ENCODE peak calls at places on chromosomes 2 and 18, in four cellular contexts. C is IMR-90; P is CD4-positive, alpha-beta memory T cell; M is CD8-positive, alpha-beta memory T cell. N is an unnamed sample. For H3K27me3 and H3K4me1, the result is how much of the 10 kb centered on the place peaks cover.

GRCh38 chr2:54704688-54705605 is 18.5 kb upstream of the EML6 start:
- DNase-seq in C (peak), P (no peak), M (no peak), N (peak)

GRCh38 chr18:48938827-48939367 is 11.9 kb downstream of the SMAD7 start:
- DNase-seq in C (no peak), M (peak), P (peak), N (no peak)

GRCh38 chr2:76953733-76954347 is 568.3 kb downstream of the LRRTM4 start:
- DNase-seq in M (no peak), C (peak), P (no peak), N (no peak)

GRCh38 chr18:55775972-55776371 is 188.0 kb upstream of the TCF4 start:
- DNase-seq in C (no peak), P (no peak), M (no peak), N (no peak)

GRCh38 chr2:137957033-137957432 is 7.2 kb upstream of the HNMT start:
- DNase-seq in M (no peak), C (peak), P (no peak), N (no peak)

GRCh38 chr2:73920577-73921545 is 5.8 kb upstream of the DGUOK start:
- DNase-seq in P (no peak), C (peak), M (peak), N (peak)

GRCh38 chr2:54432181-54433020 is 23.7 kb upstream of the SPTBN1 start:
- DNase-seq in C (no peak), M (no peak), P (no peak), N (no peak)

GRCh38 chr2:113228991-113229716 is 49.6 kb downstream of the PAX8 start:
- DNase-seq in C (no peak), P (no peak), M (no peak), N (no peak)

GRCh38 chr2:7517851-7518250 is 600.6 kb downstream of the RNF144A start:
- DNase-seq in C (no peak), P (no peak), M (no peak), N (no peak)

GRCh38 chr2:68853035-68853434 is 18.2 kb downstream of the BMP10 start:
- DNase-seq in M (no peak), P (no peak), C (peak), N (no peak)

GRCh38 chr2:240375024-240375645 is 60.3 kb upstream of the GPC1 start:
- DNase-seq in P (no peak), M (no peak), C (no peak), N (no peak)

GRCh38 chr2:26674002-26674751 is 18.3 kb upstream of the KCNK3 start:
- DNase-seq in C (no peak), P (no peak), M (no peak), N (no peak)

GRCh38 chr2:40199758-40200157 is 252.1 kb downstream of the SLC8A1 start:
- DNase-seq in M (no peak), P (no peak), C (peak), N (no peak)

GRCh38 chr2:162487816-162488215 is 143.9 kb downstream of the GCA start:
- DNase-seq in M (no peak), C (no peak), P (no peak), N (no peak)

GRCh38 chr18:51132256-51132935 is 65.1 kb downstream of the MEX3C start:
- DNase-seq in P (no peak), C (no peak), M (no peak), N (no peak)

GRCh38 chr18:48833701-48834394 is 116.9 kb downstream of the SMAD7 start:
- DNase-seq in P (peak), M (peak), C (peak), N (peak)

GRCh38 chr2:174748948-174749347 is 15.3 kb downstream of the CHRNA1 start:
- DNase-seq in M (peak), P (peak), C (peak), N (peak)

GRCh38 chr18:62080172-62080571 is 106.7 kb downstream of the PIGN start:
- DNase-seq in M (no peak), C (no peak), P (no peak), N (no peak)

GRCh38 chr2:32379352-32379751 is 22.5 kb downstream of the BIRC6 start:
- DNase-seq in P (no peak), C (no peak), M (no peak), N (no peak)

GRCh38 chr18:13513015-13513414 is 213.3 kb downstream of the FAM210A start:
- DNase-seq in C (no peak), P (no peak), M (no peak), N (no peak)

GRCh38 chr18:8882632-8883408 is 177.5 kb downstream of the MTCL1 start:
- DNase-seq in P (no peak), M (no peak), C (no peak), N (no peak)

GRCh38 chr2:100011272-100011711 is 131.1 kb downstream of the AFF3 start:
- DNase-seq in M (no peak), P (no peak), C (peak), N (no peak)

GRCh38 chr2:1922402-1923025 is 178.2 kb upstream of the PXDN start:
- DNase-seq in C (no peak), P (no peak), M (no peak), N (no peak)

GRCh38 chr18:48729421-48729820 is 190.6 kb downstream of the CTIF start:
- DNase-seq in M (no peak), P (no peak), C (peak), N (no peak)

GRCh38 chr2:164719996-164720941 is 99.0 kb upstream of the GRB14 start:
- DNase-seq in C (peak), P (no peak), M (no peak), N (no peak)

GRCh38 chr2:118836411-118836930 is 11.0 kb downstream of the EN1 start:
- DNase-seq in C (no peak), P (no peak), M (no peak), N (no peak)
- H3K4me3 ChIP-seq in C (no peak), P (no peak), M (no peak), N (no peak)

GRCh38 chr2:120012363-120012762 is 514 bp upstream of the EPB41L5 start:
- DNase-seq in C (no peak), P (no peak), M (no peak), N (no peak)
- H3K27me3 ChIP-seq in C (under half), P (under half), M (under half), N (under half)

GRCh38 chr2:198825534-198825933 is 632.2 kb downstream of the SATB2 start:
- DNase-seq in M (no peak), P (no peak), C (no peak), N (no peak)
- H3K4me1 ChIP-seq in M (under half), P (under half), C (under half), N (under half)

DNA sequence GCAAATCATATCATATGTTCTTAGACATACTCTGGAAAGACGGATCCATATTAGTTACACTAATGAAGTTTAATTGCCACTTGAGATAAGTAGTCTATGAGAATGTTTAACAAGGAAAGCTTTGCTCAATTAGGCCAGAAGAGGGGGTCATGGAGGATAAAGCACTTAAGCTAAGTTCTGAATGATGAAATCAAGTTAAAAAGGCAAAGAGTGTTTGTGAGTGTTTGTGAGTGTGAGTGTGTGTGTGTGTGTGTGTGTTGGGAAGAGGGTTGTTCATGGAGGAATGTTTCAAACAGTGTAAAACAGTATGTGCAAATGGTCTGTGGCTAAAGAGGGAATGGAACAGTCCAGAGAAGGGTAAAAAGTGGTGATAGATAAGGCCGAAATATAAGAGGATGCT is 360.9 kb downstream of the ERBB4 start:
- DNase-seq in M (no peak), P (no peak), C (peak), N (no peak)
- H3K4me3 ChIP-seq in M (no peak), P (no peak), C (no peak), N (no peak)

GRCh38 chr2:105176429-105176828 is 65.1 kb upstream of the GPR45 start:
- DNase-seq in C (no peak), M (no peak), P (no peak), N (no peak)
- H3K27me3 ChIP-seq in C (under half), M (under half), P (under half), N (under half)

DNA sequence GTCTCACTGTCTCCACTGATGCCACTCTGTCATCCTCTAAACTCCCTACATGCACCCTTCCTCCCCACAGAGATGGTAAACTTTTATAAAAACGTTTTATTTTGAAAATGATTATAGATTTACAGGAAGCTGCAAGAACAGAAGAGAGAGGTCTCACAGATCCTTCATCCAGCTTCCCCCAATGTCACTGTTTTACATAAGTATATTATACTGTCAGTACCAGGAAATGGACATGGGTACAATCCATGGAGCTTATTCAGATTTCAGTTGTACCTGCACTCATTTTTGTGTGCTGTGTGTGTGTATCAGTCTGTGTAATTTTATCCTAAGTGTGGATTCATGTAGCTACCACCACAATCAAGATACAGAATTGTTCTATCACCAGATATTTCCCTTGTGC is 46.7 kb upstream of the FOXI3 start:
- DNase-seq in P (no peak), M (no peak), C (no peak), N (no peak)
- H3K4me1 ChIP-seq in P (under half), M (under half), C (under half), N (under half)

GRCh38 chr2:142952793-142953192 is 75.3 kb downstream of the KYNU start:
- DNase-seq in M (no peak), C (no peak), P (no peak), N (no peak)

GRCh38 chr2:142946941-142947340 is 69.5 kb downstream of the KYNU start:
- DNase-seq in P (no peak), C (peak), M (no peak), N (no peak)

GRCh38 chr2:142951190-142952007 is 73.9 kb downstream of the KYNU start:
- DNase-seq in P (no peak), C (peak), M (no peak), N (no peak)

GRCh38 chr2:142954488-142954887 is 77.0 kb downstream of the KYNU start:
- DNase-seq in P (no peak), C (peak), M (no peak), N (no peak)

GRCh38 chr2:142952018-142952417 is 74.6 kb downstream of the KYNU start:
- DNase-seq in P (no peak), M (no peak), C (no peak), N (no peak)
- H3K4me3 ChIP-seq in P (no peak), M (no peak), C (no peak), N (no peak)

GRCh38 chr2:222320441-222321395 is 21.9 kb upstream of the PAX3 start:
- DNase-seq in M (no peak), C (no peak), P (no peak), N (no peak)
- H3K27me3 ChIP-seq in M (under half), C (under half), P (under half), N (under half)

GRCh38 chr18:26479686-26480079 is 68.7 kb downstream of the KCTD1 start:
- DNase-seq in C (peak), M (no peak), P (no peak), N (no peak)

GRCh38 chr18:26480897-26481795 is 67.2 kb downstream of the KCTD1 start:
- DNase-seq in C (peak), M (no peak), P (no peak), N (no peak)

GRCh38 chr18:26476697-26477096 is 71.7 kb downstream of the KCTD1 start:
- DNase-seq in C (no peak), P (no peak), M (no peak), N (no peak)

GRCh38 chr18:26477828-26478466 is 70.4 kb downstream of the KCTD1 start:
- DNase-seq in P (no peak), C (no peak), M (no peak), N (no peak)

DNA sequence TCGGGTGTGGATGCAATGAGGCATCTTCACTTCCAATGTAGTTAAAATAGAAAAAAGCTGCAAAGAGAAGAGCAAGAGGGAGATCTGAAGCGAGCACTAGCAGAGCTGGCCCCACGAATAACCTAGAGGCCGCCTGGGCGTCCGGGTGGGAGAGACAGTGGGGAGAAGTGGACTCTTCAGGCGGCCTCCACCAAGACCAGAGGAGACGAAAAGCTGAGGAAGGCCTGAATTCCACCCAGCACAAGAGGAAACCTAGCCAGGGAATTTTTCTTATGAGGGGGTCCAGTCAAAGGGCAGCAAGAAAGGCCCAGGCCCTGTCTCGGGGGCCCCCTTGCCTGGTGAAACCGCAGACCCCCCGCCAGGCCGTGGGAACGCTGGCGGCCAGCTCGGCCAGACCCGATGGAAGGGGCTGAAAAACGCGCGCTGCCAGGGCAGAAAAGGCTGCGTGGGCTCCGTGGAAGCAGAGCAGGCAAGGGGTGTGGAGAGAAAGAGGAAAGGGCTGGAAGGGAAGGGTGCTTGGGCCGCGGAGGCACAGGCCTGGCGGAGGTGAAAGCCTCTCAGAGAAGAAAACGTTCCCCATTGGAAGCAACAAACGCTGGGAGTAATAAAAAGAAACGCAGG is 69.2 kb downstream of the KCTD1 start:
- DNase-seq in P (no peak), C (no peak), M (no peak), N (no peak)
- H3K4me1 ChIP-seq in P (under half), C (under half), M (under half), N (under half)

DNA sequence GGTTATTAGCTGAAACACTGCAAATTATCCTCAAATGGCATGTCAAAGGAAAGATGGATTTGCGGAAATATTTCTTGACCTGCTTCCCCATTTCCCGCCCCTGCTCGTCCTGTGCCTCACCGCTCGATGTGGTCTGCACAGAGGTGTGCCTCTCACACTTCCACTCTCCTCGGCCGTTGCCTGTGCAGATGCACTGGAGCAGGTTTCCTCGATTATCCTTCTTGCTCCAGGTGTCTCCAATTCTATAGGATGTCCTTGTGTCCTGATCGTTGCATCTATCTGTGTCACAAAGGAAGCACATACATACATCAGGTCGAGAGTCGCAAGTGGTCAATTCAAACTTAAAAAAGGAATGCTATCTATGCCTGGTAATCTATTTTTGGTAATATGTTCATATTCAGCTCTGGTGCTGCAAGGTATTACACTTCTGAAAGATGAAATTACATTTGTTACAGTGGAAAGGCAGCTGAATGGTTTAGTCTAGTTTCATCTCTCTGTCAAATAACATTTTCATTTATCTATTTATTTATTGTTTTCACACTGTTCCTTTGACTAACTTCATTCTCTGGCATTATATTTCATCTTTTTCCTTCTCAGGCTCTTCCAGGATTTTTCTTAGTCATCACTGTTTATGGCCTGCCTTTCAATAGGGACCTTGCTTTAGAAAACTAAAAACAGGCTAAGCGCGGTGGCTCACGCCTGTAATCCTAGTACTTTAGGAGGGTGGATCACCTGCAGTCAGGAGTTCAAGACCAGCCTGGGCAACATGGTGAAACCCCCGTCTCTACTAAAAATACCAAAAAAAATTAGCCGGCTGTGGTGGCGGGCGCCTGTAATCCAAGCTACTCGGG is 7.6 kb downstream of the FN1 start:
- DNase-seq in M (no peak), C (peak), P (no peak), N (no peak)
- H3K4me3 ChIP-seq in M (no peak), C (no peak), P (no peak), N (no peak)

N was measured in naive thymus-derived CD4-positive, alpha-beta T cell.